ENCODE peak calls at places on chromosomes 6 and 20, in four cellular contexts. R is dorsolateral prefrontal cortex, B is retinal pigment epithelial cell, K is Peyer's patch. Y is an unnamed sample.

GRCh38 chr6:97240222-97240621 is 42.8 kb downstream of the MMS22L start:
- DNase-seq in K (no peak), B (no peak), R (no peak), Y (no peak)

GRCh38 chr6:14596410-14596809 is 478.8 kb downstream of the CD83 start:
- DNase-seq in K (no peak), B (peak; percentile 7), R (no peak), Y (peak; percentile 46)

GRCh38 chr6:8888468-8888867 is 453.1 kb upstream of the SLC35B3 start:
- DNase-seq in B (no peak), R (no peak), K (no peak), Y (no peak)

GRCh38 chr20:22180244-22180643 is 404.1 kb downstream of the FOXA2 start:
- DNase-seq in R (no peak), B (no peak), K (no peak), Y (no peak)

GRCh38 chr6:143390278-143390677 is 60.2 kb downstream of the ADAT2 start:
- DNase-seq in B (no peak), K (no peak), R (no peak), Y (no peak)

GRCh38 chr6:45420083-45420908 is 42.6 kb upstream of the SUPT3H start:
- DNase-seq in K (peak; percentile 80), B (no peak), R (no peak), Y (no peak)

GRCh38 chr20:31868853-31869672 is 1.3 kb downstream of the DUSP15 start:
- DNase-seq in B (no peak), K (peak; percentile 40), R (no peak), Y (no peak)

GRCh38 chr20:53142225-53142624 is 170.1 kb downstream of the TSHZ2 start:
- DNase-seq in R (no peak), B (no peak), K (no peak), Y (no peak)

GRCh38 chr20:25586877-25587276 is 1.5 kb upstream of the NINL start:
- DNase-seq in B (no peak), R (no peak), K (no peak), Y (no peak)

GRCh38 chr20:50561379-50562078 is 51.3 kb downstream of the PTPN1 start:
- DNase-seq in R (no peak), K (no peak), B (peak; percentile 96), Y (peak; percentile 76)

GRCh38 chr6:158737710-158738615 is 81.2 kb downstream of the EZR start:
- DNase-seq in B (no peak), R (no peak), K (peak; percentile 86), Y (no peak)

GRCh38 chr6:158706369-158706982 is 56.6 kb downstream of the SYTL3 start:
- DNase-seq in K (peak; percentile 73), B (peak; percentile 83), R (no peak), Y (no peak)

GRCh38 chr6:130421567-130421966 is 55.8 kb downstream of the TMEM200A start:
- DNase-seq in B (no peak), R (no peak), K (no peak), Y (peak; percentile 6)

GRCh38 chr6:128376952-128377503 is 143.4 kb downstream of the PTPRK start:
- DNase-seq in B (no peak), R (no peak), K (no peak), Y (no peak)

DNA sequence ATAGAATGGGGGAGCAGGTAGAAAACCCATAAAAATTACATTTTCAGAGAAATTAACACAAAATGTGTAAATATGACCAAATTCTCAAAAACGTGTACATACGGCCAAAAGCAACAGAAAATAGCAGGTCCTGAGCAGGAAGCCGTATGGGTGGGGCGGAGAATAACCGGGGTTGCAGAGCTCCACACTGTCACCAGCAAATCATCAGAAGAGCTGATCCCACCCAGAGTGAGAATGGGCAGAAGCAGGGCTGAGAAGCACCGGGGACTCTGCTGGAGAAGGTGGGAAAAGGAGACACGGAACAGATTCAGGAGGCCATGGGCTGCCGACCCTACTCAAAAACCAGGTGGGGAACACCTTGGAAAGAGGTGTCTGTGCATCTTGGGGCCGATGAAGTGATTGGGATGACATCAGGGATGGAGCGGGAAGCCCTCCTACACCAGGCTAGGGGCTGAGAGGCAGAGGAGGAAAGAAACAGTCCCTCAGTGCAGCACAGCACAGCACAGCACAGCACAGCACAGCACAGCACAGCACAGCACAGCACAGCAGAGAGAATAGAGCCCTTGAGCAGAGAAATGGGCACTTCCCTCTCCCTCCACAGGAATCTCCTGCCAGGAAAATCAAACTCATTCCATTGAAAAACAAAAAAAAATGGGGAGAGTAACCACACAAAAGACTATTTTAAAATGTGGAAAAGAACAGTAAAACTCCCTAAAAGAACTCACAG is 22.3 kb downstream of the STX7 start:
- DNase-seq in B (no peak), R (no peak), K (no peak), Y (no peak)
- H3K4me3 ChIP-seq in B (no peak overlapping the region), R (peak overlapping the region; percentile 25), K (no peak overlapping the region), Y (no peak overlapping the region)

DNA sequence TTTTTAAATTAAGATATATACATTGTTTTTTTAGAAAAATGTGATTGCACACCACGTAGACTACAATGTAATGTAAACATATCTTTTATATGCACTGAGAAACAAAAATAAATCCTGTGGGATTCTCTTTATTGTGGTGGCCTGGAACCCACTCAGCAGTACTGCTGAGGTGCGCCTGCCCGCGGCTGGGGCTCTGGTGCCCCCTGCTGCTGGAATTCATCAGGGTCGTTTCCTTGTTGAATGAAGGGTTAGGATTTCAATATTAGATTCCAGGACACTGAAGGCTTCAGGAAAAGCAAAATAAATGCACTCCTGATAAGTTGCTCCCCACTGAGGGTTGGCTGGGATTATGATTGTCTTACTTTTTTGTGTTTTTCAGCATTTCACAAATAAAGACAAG is 175.8 kb upstream of the GGTLC1 start:
- DNase-seq in R (no peak), K (no peak), B (no peak), Y (no peak)
- TF ChIP-seq CTCF in R (no peak), K (no peak), B (peak; percentile 43), Y (peak; percentile 67)

GRCh38 chr20:5470943-5471342 is 154.2 kb upstream of the PROKR2 start:
- DNase-seq in B (no peak), R (no peak), K (no peak), Y (no peak)

GRCh38 chr20:5474646-5475550 is 158.1 kb upstream of the PROKR2 start:
- DNase-seq in K (no peak), R (no peak), B (no peak), Y (no peak)

GRCh38 chr20:5470458-5470857 is 153.7 kb upstream of the PROKR2 start:
- DNase-seq in B (no peak), K (no peak), R (no peak), Y (no peak)

GRCh38 chr20:5471368-5471767 is 154.6 kb upstream of the PROKR2 start:
- DNase-seq in R (no peak), K (no peak), B (no peak), Y (no peak)
- H3K4me3 ChIP-seq in R (no peak overlapping the region), K (peak overlapping the region; percentile 31), B (peak overlapping the region; percentile 29), Y (no peak overlapping the region)

GRCh38 chr6:13428528-13429405 is 58.6 kb downstream of the GFOD1 start:
- DNase-seq in R (no peak), K (no peak), B (no peak), Y (no peak)
- TF ChIP-seq CTCF in R (no peak), K (no peak), B (no peak), Y (no peak)

GRCh38 chr6:57044568-57044967 is 1.9 kb upstream of the KIAA1586 start:
- DNase-seq in B (no peak), R (no peak), K (no peak), Y (no peak)

GRCh38 chr6:57048577-57048976 is 2.1 kb downstream of the KIAA1586 start:
- DNase-seq in K (no peak), B (no peak), R (no peak), Y (no peak)
- H3K4me3 ChIP-seq in K (no peak overlapping the region), B (no peak overlapping the region), R (peak overlapping the region; percentile 39), Y (no peak overlapping the region)

GRCh38 chr20:63009044-63009961 is 2.5 kb upstream of the BHLHE23 start:
- DNase-seq in K (peak; percentile 90), R (peak; percentile 72), B (no peak), Y (no peak)
- TF ChIP-seq CTCF in K (peak; percentile 94), R (peak; percentile 96), B (peak; percentile 86), Y (peak; percentile 86)

Y was measured in epithelial cell of proximal tubule.